ENCODE peak calls at places on chromosomes 6 and 20, in nine cellular contexts. L is choroid plexus epithelial cell, J is fibroblast of lung, D is lower lobe of right lung, B is spleen, H is A549, N is prostate gland, M is psoas muscle, G is astrocyte of the spinal cord. V is an unnamed sample.

GRCh38 chr20:22763257-22763906 is 179.0 kb upstream of the FOXA2 start:
- DNase-seq in L (peak; percentile 64), J (no peak), D (no peak), B (no peak), H (peak; percentile 55), N (no peak), M (no peak), G (peak; percentile 14), V (no peak)

GRCh38 chr20:51122931-51123658 is 100.2 kb upstream of the KCNG1 start:
- DNase-seq in L (no peak), J (no peak), D (no peak), B (no peak), H (no peak), N (peak; percentile 29), M (no peak), G (no peak), V (no peak)

GRCh38 chr6:50699086-50699886 is 14.0 kb upstream of the TFAP2D start:
- DNase-seq in L (no peak), J (no peak), D (no peak), B (no peak), H (no peak), N (no peak), M (no peak), G (no peak), V (peak; percentile 6)

GRCh38 chr6:111080713-111081112 is 6.6 kb upstream of the SLC16A10 start:
- DNase-seq in L (no peak), J (peak; percentile 47), D (no peak), B (no peak), H (no peak), N (no peak), M (no peak), G (no peak), V (no peak)

GRCh38 chr6:106138151-106138550 is 52.0 kb downstream of the PRDM1 start:
- DNase-seq in L (no peak), J (no peak), D (no peak), B (no peak), H (no peak), N (no peak), M (no peak), G (no peak), V (no peak)

GRCh38 chr20:6583134-6583738 is 184.2 kb upstream of the BMP2 start:
- DNase-seq in L (peak; percentile 78), J (peak; percentile 49), D (peak; percentile 51), B (peak; percentile 54), H (peak; percentile 37), N (peak; percentile 20), M (peak; percentile 48), G (peak; percentile 68), V (peak; percentile 20)

GRCh38 chr20:48194578-48194977 is 409.3 kb upstream of the SULF2 start:
- DNase-seq in L (no peak), J (no peak), D (no peak), B (no peak), H (no peak), N (no peak), M (no peak), G (no peak), V (no peak)

GRCh38 chr6:66851930-66852329 is 1144.9 kb upstream of the EYS start:
- DNase-seq in L (peak; percentile 68), J (peak; percentile 23), D (no peak), B (no peak), H (no peak), N (no peak), M (no peak), G (peak; percentile 72), V (no peak)

GRCh38 chr6:1912731-1913130 is 303.0 kb downstream of the FOXC1 start:
- DNase-seq in L (no peak), J (no peak), D (no peak), B (no peak), H (no peak), N (no peak), M (no peak), G (no peak), V (no peak)

GRCh38 chr20:43853174-43853803 is 61.4 kb upstream of the TOX2 start:
- DNase-seq in L (no peak), J (no peak), D (no peak), B (no peak), H (no peak), N (no peak), M (no peak), G (peak; percentile 26), V (no peak)

GRCh38 chr6:159941286-159942113 is 27.4 kb upstream of the IGF2R start:
- DNase-seq in L (peak; percentile 83), J (peak; percentile 41), D (no peak), B (no peak), H (peak; percentile 4), N (no peak), M (no peak), G (peak; percentile 57), V (peak; percentile 45)

GRCh38 chr20:266213-266603 is 8.7 kb downstream of the DEFB132 start:
- DNase-seq in L (no peak), J (no peak), D (no peak), B (no peak), H (no peak), N (no peak), M (no peak), G (no peak), V (no peak)

GRCh38 chr6:33407132-33407718 is 3.6 kb upstream of the PHF1 start:
- DNase-seq in L (peak; percentile 86), J (peak; percentile 40), D (no peak), B (no peak), H (no peak), N (no peak), M (no peak), G (peak; percentile 56), V (no peak)
- TF ChIP-seq CTCF in L (peak; percentile 57), J (peak; percentile 28), D (no peak), B (no peak), H (no peak), N (no peak), M (peak; percentile 7), G (no peak), V (peak; percentile 19)

GRCh38 chr6:70062010-70062409 is 195.7 kb downstream of the COL19A1 start:
- DNase-seq in L (no peak), J (no peak), D (no peak), B (no peak), H (no peak), N (no peak), M (no peak), G (no peak), V (no peak)

GRCh38 chr6:70059047-70059719 is 192.8 kb downstream of the COL19A1 start:
- DNase-seq in L (no peak), J (no peak), D (no peak), B (no peak), H (no peak), N (no peak), M (no peak), G (no peak), V (no peak)

DNA sequence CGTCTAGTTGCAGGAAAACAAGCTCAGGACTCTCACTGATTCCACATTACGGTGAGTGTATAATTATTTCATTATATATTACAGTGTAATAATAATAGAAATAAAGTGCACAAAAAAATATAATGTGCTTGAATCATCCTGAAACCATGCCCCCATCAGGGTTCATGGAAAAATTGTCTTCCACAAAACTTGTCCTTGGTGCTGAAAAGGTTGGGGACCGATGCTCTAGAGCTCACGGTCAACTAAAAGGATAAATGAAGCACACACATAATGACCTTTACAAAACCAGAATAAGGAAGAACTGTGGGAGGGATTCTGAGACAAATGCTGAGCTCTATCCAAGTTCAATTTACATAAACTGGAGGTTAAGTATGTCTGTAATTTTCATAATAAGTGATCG is 194.3 kb downstream of the COL19A1 start:
- DNase-seq in L (no peak), J (no peak), D (no peak), B (no peak), H (no peak), N (no peak), M (no peak), G (no peak), V (no peak)
- TF ChIP-seq CTCF in L (no peak), J (no peak), D (no peak), B (no peak), H (no peak), N (no peak), M (no peak), G (no peak), V (no peak)

GRCh38 chr6:11349880-11350279 is 117.4 kb upstream of the NEDD9 start:
- DNase-seq in L (no peak), J (no peak), D (no peak), B (no peak), H (no peak), N (no peak), M (no peak), G (no peak), V (no peak)

GRCh38 chr6:11346516-11346915 is 114.0 kb upstream of the NEDD9 start:
- DNase-seq in L (peak; percentile 69), J (no peak), D (no peak), B (no peak), H (no peak), N (no peak), M (no peak), G (no peak), V (no peak)

GRCh38 chr6:11341867-11342266 is 109.4 kb upstream of the NEDD9 start:
- DNase-seq in L (peak; percentile 70), J (peak; percentile 42), D (no peak), B (no peak), H (no peak), N (no peak), M (no peak), G (no peak), V (no peak)

DNA sequence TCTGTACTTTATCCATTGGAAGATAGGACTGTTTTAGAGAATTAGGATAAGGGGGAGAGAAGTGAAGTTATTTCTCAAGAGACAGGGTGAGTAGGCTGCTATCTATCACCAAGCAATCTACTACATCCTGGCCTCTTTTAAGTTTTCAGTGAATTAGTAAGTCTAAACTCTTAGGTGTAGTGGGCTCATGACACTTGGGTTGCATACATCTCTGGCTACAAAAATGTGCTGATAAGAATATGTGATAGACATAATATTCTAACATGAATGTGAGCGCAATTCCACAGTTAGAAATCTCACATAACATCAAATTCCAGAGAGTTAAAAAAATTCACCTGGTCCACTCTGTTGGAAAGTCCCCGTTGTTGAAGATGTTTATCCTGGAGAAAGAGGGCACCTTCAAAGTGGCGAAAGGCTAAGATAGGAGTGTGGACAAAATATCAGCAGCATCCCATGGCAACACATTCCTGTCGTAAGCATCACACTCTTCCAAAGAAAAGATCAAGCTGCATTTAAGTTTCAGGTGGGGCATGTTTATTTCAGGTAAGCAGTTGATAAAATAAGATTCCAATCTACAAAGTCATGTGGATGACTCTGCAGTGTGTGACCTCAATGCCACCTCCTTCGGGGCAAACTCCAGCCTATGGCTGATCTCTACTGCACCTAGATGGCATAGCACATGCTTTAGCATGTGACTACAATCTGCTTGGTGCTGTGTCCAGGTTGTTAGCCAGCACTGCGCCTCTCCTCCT is 111.7 kb upstream of the NEDD9 start:
- DNase-seq in L (no peak), J (no peak), D (no peak), B (no peak), H (peak; percentile 75), N (no peak), M (no peak), G (no peak), V (no peak)
- TF ChIP-seq CTCF in L (no peak), J (no peak), D (no peak), B (no peak), H (no peak), N (no peak), M (no peak), G (no peak), V (no peak)

DNA sequence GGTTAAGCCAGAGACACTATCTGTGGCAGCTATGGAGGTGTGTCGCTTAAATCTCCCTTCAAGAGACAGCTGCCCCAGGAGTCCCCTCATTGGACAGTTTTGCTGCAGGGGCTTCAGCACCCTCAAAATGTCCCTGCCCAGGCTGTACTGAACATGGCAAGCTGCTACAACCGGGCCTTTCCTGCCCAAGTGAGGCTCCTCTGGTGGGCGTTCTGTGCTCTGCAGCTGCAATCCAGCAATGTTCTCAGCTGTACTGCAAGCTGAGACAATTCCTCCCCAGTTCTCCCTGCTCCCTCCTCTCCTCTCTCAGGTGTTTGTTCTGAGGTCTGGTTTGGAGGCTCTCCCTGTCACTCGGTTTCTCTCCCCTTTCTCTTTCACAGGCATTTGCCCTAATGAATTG is 190.8 kb upstream of the LAMP5 start:
- DNase-seq in L (peak; percentile 41), J (no peak), D (no peak), B (no peak), H (peak; percentile 40), N (no peak), M (no peak), G (no peak), V (no peak)
- TF ChIP-seq CTCF in L (peak; percentile 76), J (no peak), D (peak; percentile 25), B (no peak), H (peak; percentile 30), N (no peak), M (peak; percentile 8), G (peak; percentile 50), V (no peak)